ENCODE peak calls at places on chromosomes 4 and X, in six cellular contexts. One of them, this sample, is unnamed.

GRCh38 chr4:186760576-186760975 is 36.9 kb upstream of the FAT1 start:
- DNase-seq in ACHN: no peak
- DNase-seq in lower lobe of right lung: no peak
- DNase-seq in T-cell: no peak
- DNase-seq in stimulated activated CD4-positive, alpha-beta T cell treated with anti-CD3 and anti-CD28 coated beads, Interleukin-2, amount 100 ng/mL, for 24 hours: no peak
- DNase-seq in Caki2: peak
- DNase-seq in this sample: no peak

GRCh38 chrX:63426519-63426918 is 75.4 kb upstream of the SPIN4 start:
- DNase-seq in ACHN: no peak
- DNase-seq in lower lobe of right lung: no peak
- DNase-seq in T-cell: no peak
- DNase-seq in stimulated activated CD4-positive, alpha-beta T cell treated with anti-CD3 and anti-CD28 coated beads, Interleukin-2, amount 100 ng/mL, for 24 hours: no peak
- DNase-seq in Caki2: no peak
- DNase-seq in this sample: no peak

GRCh38 chr4:66235876-66236275 is 565.6 kb upstream of the EPHA5 start:
- DNase-seq in ACHN: no peak
- DNase-seq in lower lobe of right lung: no peak
- DNase-seq in T-cell: no peak
- DNase-seq in stimulated activated CD4-positive, alpha-beta T cell treated with anti-CD3 and anti-CD28 coated beads, Interleukin-2, amount 100 ng/mL, for 24 hours: no peak
- DNase-seq in Caki2: no peak
- DNase-seq in this sample: no peak

GRCh38 chrX:128020701-128021100 is 31.5 kb downstream of the ACTRT1 start:
- DNase-seq in ACHN: peak
- DNase-seq in lower lobe of right lung: no peak
- DNase-seq in T-cell: no peak
- DNase-seq in stimulated activated CD4-positive, alpha-beta T cell treated with anti-CD3 and anti-CD28 coated beads, Interleukin-2, amount 100 ng/mL, for 24 hours: no peak
- DNase-seq in Caki2: peak
- DNase-seq in this sample: no peak

GRCh38 chr4:109248322-109248895 is 54.0 kb downstream of the COL25A1 start:
- DNase-seq in ACHN: no peak
- DNase-seq in lower lobe of right lung: no peak
- DNase-seq in T-cell: no peak
- DNase-seq in stimulated activated CD4-positive, alpha-beta T cell treated with anti-CD3 and anti-CD28 coated beads, Interleukin-2, amount 100 ng/mL, for 24 hours: no peak
- DNase-seq in Caki2: no peak
- DNase-seq in this sample: no peak

GRCh38 chr4:56505269-56506109 is at the start of gene ARL9:
- DNase-seq in ACHN: peak
- DNase-seq in lower lobe of right lung: peak
- DNase-seq in T-cell: peak
- DNase-seq in stimulated activated CD4-positive, alpha-beta T cell treated with anti-CD3 and anti-CD28 coated beads, Interleukin-2, amount 100 ng/mL, for 24 hours: peak
- DNase-seq in Caki2: no peak
- DNase-seq in this sample: no peak

GRCh38 chr4:143352052-143352451 is 15.4 kb downstream of the GAB1 start:
- DNase-seq in ACHN: no peak
- DNase-seq in lower lobe of right lung: no peak
- DNase-seq in T-cell: no peak
- DNase-seq in stimulated activated CD4-positive, alpha-beta T cell treated with anti-CD3 and anti-CD28 coated beads, Interleukin-2, amount 100 ng/mL, for 24 hours: no peak
- DNase-seq in Caki2: no peak
- DNase-seq in this sample: no peak

GRCh38 chr4:123399638-123400358 is 3.2 kb downstream of the SPRY1 start:
- DNase-seq in ACHN: peak
- DNase-seq in lower lobe of right lung: no peak
- DNase-seq in T-cell: no peak
- DNase-seq in stimulated activated CD4-positive, alpha-beta T cell treated with anti-CD3 and anti-CD28 coated beads, Interleukin-2, amount 100 ng/mL, for 24 hours: no peak
- DNase-seq in Caki2: no peak
- DNase-seq in this sample: no peak

GRCh38 chr4:15920723-15921591 is 17.6 kb downstream of the FGFBP1 start:
- DNase-seq in ACHN: peak
- DNase-seq in lower lobe of right lung: peak
- DNase-seq in T-cell: no peak
- DNase-seq in stimulated activated CD4-positive, alpha-beta T cell treated with anti-CD3 and anti-CD28 coated beads, Interleukin-2, amount 100 ng/mL, for 24 hours: no peak
- DNase-seq in Caki2: peak
- DNase-seq in this sample: no peak

GRCh38 chr4:98851806-98852205 is 77.1 kb downstream of the EIF4E start:
- DNase-seq in ACHN: no peak
- DNase-seq in lower lobe of right lung: no peak
- DNase-seq in T-cell: no peak
- DNase-seq in stimulated activated CD4-positive, alpha-beta T cell treated with anti-CD3 and anti-CD28 coated beads, Interleukin-2, amount 100 ng/mL, for 24 hours: no peak
- DNase-seq in Caki2: no peak
- DNase-seq in this sample: no peak

GRCh38 chr4:73418677-73419076 is 14.6 kb downstream of the ALB start:
- DNase-seq in ACHN: no peak
- DNase-seq in lower lobe of right lung: no peak
- DNase-seq in T-cell: no peak
- DNase-seq in stimulated activated CD4-positive, alpha-beta T cell treated with anti-CD3 and anti-CD28 coated beads, Interleukin-2, amount 100 ng/mL, for 24 hours: no peak
- DNase-seq in Caki2: no peak
- DNase-seq in this sample: no peak

GRCh38 chr4:92182736-92183407 is 120.9 kb upstream of the GRID2 start:
- DNase-seq in ACHN: no peak
- DNase-seq in lower lobe of right lung: peak
- DNase-seq in T-cell: no peak
- DNase-seq in stimulated activated CD4-positive, alpha-beta T cell treated with anti-CD3 and anti-CD28 coated beads, Interleukin-2, amount 100 ng/mL, for 24 hours: no peak
- DNase-seq in Caki2: no peak
- DNase-seq in this sample: no peak

GRCh38 chr4:76690906-76691275 is 207.1 kb downstream of the SOWAHB start:
- DNase-seq in ACHN: no peak
- DNase-seq in lower lobe of right lung: no peak
- DNase-seq in T-cell: no peak
- DNase-seq in stimulated activated CD4-positive, alpha-beta T cell treated with anti-CD3 and anti-CD28 coated beads, Interleukin-2, amount 100 ng/mL, for 24 hours: no peak
- DNase-seq in Caki2: peak
- DNase-seq in this sample: no peak